ENCODE peak calls at places on chromosomes 6 and 20, in seven cellular contexts. One of them, this sample, is unnamed.

GRCh38 chr20:10780901-10781300 is 107.1 kb upstream of the JAG1 start:
- DNase-seq in fibroblast of mammary gland: no peak
- DNase-seq in A549: no peak
- DNase-seq in H1: no peak
- DNase-seq in lower leg skin: no peak
- DNase-seq in fibroblast of lung: no peak
- DNase-seq in ovary: no peak
- DNase-seq in this sample: no peak

GRCh38 chr20:59016795-59017492 is 2.3 kb upstream of the TUBB1 start:
- DNase-seq in lower leg skin: no peak
- DNase-seq in fibroblast of mammary gland: no peak
- DNase-seq in ovary: no peak
- DNase-seq in A549: no peak
- DNase-seq in H1: no peak
- DNase-seq in fibroblast of lung: no peak
- DNase-seq in this sample: no peak

GRCh38 chr6:111662794-111663231 is 57.1 kb upstream of the TRAF3IP2 start:
- DNase-seq in H1: no peak
- DNase-seq in A549: no peak
- DNase-seq in ovary: no peak
- DNase-seq in fibroblast of mammary gland: peak; percentile 38
- DNase-seq in fibroblast of lung: peak; percentile 48
- DNase-seq in lower leg skin: no peak
- DNase-seq in this sample: no peak

GRCh38 chr6:161162722-161163121 is 111.1 kb downstream of the AGPAT4 start:
- DNase-seq in lower leg skin: peak; percentile 70
- DNase-seq in fibroblast of lung: no peak
- DNase-seq in ovary: no peak
- DNase-seq in A549: no peak
- DNase-seq in fibroblast of mammary gland: no peak
- DNase-seq in H1: no peak
- DNase-seq in this sample: no peak

GRCh38 chr6:35165630-35166071 is 24.5 kb upstream of the TCP11 start:
- DNase-seq in ovary: no peak
- DNase-seq in H1: no peak
- DNase-seq in fibroblast of lung: no peak
- DNase-seq in fibroblast of mammary gland: peak; percentile 59
- DNase-seq in A549: peak; percentile 47
- DNase-seq in lower leg skin: no peak
- DNase-seq in this sample: no peak

GRCh38 chr6:39440039-39440426 is 117.5 kb upstream of the KCNK16 start:
- DNase-seq in lower leg skin: no peak
- DNase-seq in ovary: no peak
- DNase-seq in fibroblast of lung: no peak
- DNase-seq in A549: no peak
- DNase-seq in fibroblast of mammary gland: no peak
- DNase-seq in H1: no peak
- DNase-seq in this sample: no peak

GRCh38 chr20:46093531-46093930 is 3.8 kb upstream of the NCOA5 start:
- DNase-seq in fibroblast of mammary gland: peak; percentile 42
- DNase-seq in lower leg skin: no peak
- DNase-seq in fibroblast of lung: no peak
- DNase-seq in H1: no peak
- DNase-seq in ovary: no peak
- DNase-seq in A549: no peak
- DNase-seq in this sample: no peak

GRCh38 chr6:154951400-154952200 is 43.5 kb upstream of the TIAM2 start:
- DNase-seq in A549: no peak
- DNase-seq in fibroblast of lung: no peak
- DNase-seq in ovary: no peak
- DNase-seq in fibroblast of mammary gland: no peak
- DNase-seq in lower leg skin: no peak
- DNase-seq in H1: no peak
- DNase-seq in this sample: no peak

GRCh38 chr6:106748547-106749207 is 119.3 kb downstream of the QRSL1 start:
- DNase-seq in fibroblast of mammary gland: no peak
- DNase-seq in H1: peak; percentile 41
- DNase-seq in lower leg skin: no peak
- DNase-seq in A549: no peak
- DNase-seq in ovary: no peak
- DNase-seq in fibroblast of lung: no peak
- DNase-seq in this sample: no peak

GRCh38 chr6:116779569-116780164 is 14.1 kb upstream of the FAM162B start:
- DNase-seq in fibroblast of lung: peak; percentile 67
- DNase-seq in lower leg skin: no peak
- DNase-seq in fibroblast of mammary gland: peak; percentile 52
- DNase-seq in A549: peak; percentile 37
- DNase-seq in H1: no peak
- DNase-seq in ovary: no peak
- DNase-seq in this sample: no peak

GRCh38 chr6:31621991-31622390 is 1.5 kb downstream of the PRRC2A start:
- DNase-seq in H1: no peak
- DNase-seq in ovary: no peak
- DNase-seq in lower leg skin: no peak
- DNase-seq in fibroblast of mammary gland: no peak
- DNase-seq in A549: no peak
- DNase-seq in fibroblast of lung: no peak
- DNase-seq in this sample: no peak

GRCh38 chr20:561437-562231 is 18.0 kb upstream of the CSNK2A1 start:
- DNase-seq in fibroblast of lung: peak; percentile 65
- DNase-seq in fibroblast of mammary gland: peak; percentile 72
- DNase-seq in ovary: peak; percentile 57
- DNase-seq in H1: no peak
- DNase-seq in A549: peak; percentile 80
- DNase-seq in lower leg skin: peak; percentile 88
- DNase-seq in this sample: no peak

GRCh38 chr6:8383584-8383983 is 51.8 kb downstream of the SLC35B3 start:
- DNase-seq in fibroblast of mammary gland: no peak
- DNase-seq in lower leg skin: no peak
- DNase-seq in ovary: no peak
- DNase-seq in fibroblast of lung: no peak
- DNase-seq in A549: no peak
- DNase-seq in H1: peak; percentile 43
- DNase-seq in this sample: no peak

GRCh38 chr20:33909331-33909921 is 84.3 kb upstream of the RALY start:
- DNase-seq in fibroblast of mammary gland: peak; percentile 57
- DNase-seq in fibroblast of lung: peak; percentile 90
- DNase-seq in H1: no peak
- DNase-seq in ovary: no peak
- DNase-seq in lower leg skin: no peak
- DNase-seq in A549: peak; percentile 61
- DNase-seq in this sample: no peak

GRCh38 chr6:30881987-30882763 is 2.1 kb upstream of the DDR1 start:
- DNase-seq in H1: no peak
- DNase-seq in ovary: no peak
- DNase-seq in fibroblast of lung: peak; percentile 60
- DNase-seq in lower leg skin: peak; percentile 84
- DNase-seq in fibroblast of mammary gland: peak; percentile 36
- DNase-seq in A549: no peak
- DNase-seq in this sample: no peak

GRCh38 chr6:45450801-45451200 is 73.1 kb upstream of the SUPT3H start:
- DNase-seq in A549: no peak
- DNase-seq in fibroblast of mammary gland: no peak
- DNase-seq in lower leg skin: no peak
- DNase-seq in fibroblast of lung: no peak
- DNase-seq in ovary: no peak
- DNase-seq in H1: no peak
- DNase-seq in this sample: no peak

GRCh38 chr6:45447721-45448120 is 70.0 kb upstream of the SUPT3H start:
- DNase-seq in lower leg skin: no peak
- DNase-seq in fibroblast of lung: no peak
- DNase-seq in H1: no peak
- DNase-seq in ovary: no peak
- DNase-seq in A549: no peak
- DNase-seq in fibroblast of mammary gland: no peak
- DNase-seq in this sample: no peak

GRCh38 chr6:45450132-45450531 is 72.4 kb upstream of the SUPT3H start:
- DNase-seq in lower leg skin: no peak
- DNase-seq in A549: no peak
- DNase-seq in fibroblast of lung: no peak
- DNase-seq in H1: no peak
- DNase-seq in fibroblast of mammary gland: no peak
- DNase-seq in ovary: no peak
- DNase-seq in this sample: no peak

GRCh38 chr6:45447005-45447404 is 69.3 kb upstream of the SUPT3H start:
- DNase-seq in fibroblast of lung: no peak
- DNase-seq in H1: no peak
- DNase-seq in ovary: no peak
- DNase-seq in A549: no peak
- DNase-seq in lower leg skin: no peak
- DNase-seq in fibroblast of mammary gland: no peak
- DNase-seq in this sample: no peak

GRCh38 chr6:45448417-45449389 is 71.0 kb upstream of the SUPT3H start:
- DNase-seq in fibroblast of lung: no peak
- DNase-seq in A549: no peak
- DNase-seq in H1: no peak
- DNase-seq in lower leg skin: no peak
- DNase-seq in ovary: no peak
- DNase-seq in fibroblast of mammary gland: peak; percentile 43
- DNase-seq in this sample: no peak
- H3K4me3 ChIP-seq in fibroblast of lung: no peak overlapping the region
- H3K4me3 ChIP-seq in A549: no peak overlapping the region
- H3K4me3 ChIP-seq in H1: no peak overlapping the region
- H3K4me3 ChIP-seq in lower leg skin: no peak overlapping the region
- H3K4me3 ChIP-seq in ovary: no peak overlapping the region
- H3K4me3 ChIP-seq in fibroblast of mammary gland: no peak overlapping the region
- H3K4me3 ChIP-seq in this sample: no peak overlapping the region

GRCh38 chr20:4022386-4023350 is 7.3 kb upstream of the RNF24 start:
- DNase-seq in fibroblast of mammary gland: peak; percentile 70
- DNase-seq in fibroblast of lung: peak; percentile 50
- DNase-seq in H1: no peak
- DNase-seq in ovary: no peak
- DNase-seq in A549: no peak
- DNase-seq in lower leg skin: no peak
- DNase-seq in this sample: no peak
- H3K4me3 ChIP-seq in fibroblast of mammary gland: peak overlapping the region; percentile 2
- H3K4me3 ChIP-seq in fibroblast of lung: no peak overlapping the region
- H3K4me3 ChIP-seq in H1: no peak overlapping the region
- H3K4me3 ChIP-seq in ovary: no peak overlapping the region
- H3K4me3 ChIP-seq in A549: no peak overlapping the region
- H3K4me3 ChIP-seq in lower leg skin: no peak overlapping the region
- H3K4me3 ChIP-seq in this sample: no peak overlapping the region

GRCh38 chr20:35661013-35661412 is 3.7 kb downstream of the CPNE1 start:
- DNase-seq in A549: no peak
- DNase-seq in lower leg skin: no peak
- DNase-seq in fibroblast of mammary gland: no peak
- DNase-seq in H1: no peak
- DNase-seq in fibroblast of lung: no peak
- DNase-seq in ovary: no peak
- DNase-seq in this sample: no peak
- H3K4me3 ChIP-seq in A549: no peak overlapping the region
- H3K4me3 ChIP-seq in lower leg skin: no peak overlapping the region
- H3K4me3 ChIP-seq in fibroblast of mammary gland: no peak overlapping the region
- H3K4me3 ChIP-seq in H1: peak overlapping the region; percentile 92
- H3K4me3 ChIP-seq in fibroblast of lung: no peak overlapping the region
- H3K4me3 ChIP-seq in ovary: no peak overlapping the region
- H3K4me3 ChIP-seq in this sample: peak overlapping the region; percentile 6

DNA sequence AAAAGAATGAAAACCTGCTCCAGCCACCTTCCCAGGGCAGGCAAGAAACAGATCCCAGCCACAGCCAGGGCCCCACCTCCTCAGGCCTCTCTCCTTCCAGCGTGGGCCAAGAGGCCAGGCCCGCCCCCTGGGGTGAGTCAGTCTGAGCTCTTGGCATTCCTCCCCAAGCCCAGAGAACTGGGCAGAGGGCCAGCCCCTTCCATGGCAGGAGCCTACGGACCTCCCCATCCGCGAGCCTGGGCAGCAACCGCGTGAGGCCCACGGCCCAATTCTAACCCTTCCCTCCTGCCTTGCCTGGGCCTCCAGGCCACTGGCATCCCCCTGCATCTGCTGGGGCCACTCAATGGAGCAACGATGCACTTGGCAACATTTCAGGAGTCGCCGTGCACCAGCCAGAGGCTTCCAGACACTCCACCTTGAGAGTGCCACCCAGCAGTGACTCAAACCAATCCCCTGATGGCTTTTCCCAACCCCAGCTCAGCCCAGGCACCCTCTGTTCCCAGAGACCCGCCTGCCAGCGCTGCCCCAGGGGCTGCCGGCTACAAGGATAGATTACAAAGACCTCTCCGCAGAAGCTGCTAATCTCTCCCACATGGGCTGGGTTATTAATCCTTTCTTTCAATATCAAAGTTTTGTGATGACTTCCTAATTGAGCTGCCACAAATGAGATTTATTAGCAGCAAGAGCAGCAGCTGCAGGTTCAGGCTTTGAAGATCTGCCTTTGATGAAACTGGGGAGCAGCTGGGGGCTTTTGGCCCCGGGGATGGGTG is 85.8 kb downstream of the NFATC2 start:
- DNase-seq in lower leg skin: peak; percentile 99
- DNase-seq in fibroblast of lung: peak; percentile 97
- DNase-seq in H1: no peak
- DNase-seq in ovary: peak; percentile 99
- DNase-seq in A549: peak; percentile 96
- DNase-seq in fibroblast of mammary gland: peak; percentile 96
- DNase-seq in this sample: peak; percentile 83
- H3K4me3 ChIP-seq in lower leg skin: no peak overlapping the region
- H3K4me3 ChIP-seq in fibroblast of lung: no peak overlapping the region
- H3K4me3 ChIP-seq in H1: no peak overlapping the region
- H3K4me3 ChIP-seq in ovary: no peak overlapping the region
- H3K4me3 ChIP-seq in A549: peak overlapping the region; percentile 24
- H3K4me3 ChIP-seq in fibroblast of mammary gland: peak overlapping the region; percentile 20
- H3K4me3 ChIP-seq in this sample: peak overlapping the region; percentile 26

DNA sequence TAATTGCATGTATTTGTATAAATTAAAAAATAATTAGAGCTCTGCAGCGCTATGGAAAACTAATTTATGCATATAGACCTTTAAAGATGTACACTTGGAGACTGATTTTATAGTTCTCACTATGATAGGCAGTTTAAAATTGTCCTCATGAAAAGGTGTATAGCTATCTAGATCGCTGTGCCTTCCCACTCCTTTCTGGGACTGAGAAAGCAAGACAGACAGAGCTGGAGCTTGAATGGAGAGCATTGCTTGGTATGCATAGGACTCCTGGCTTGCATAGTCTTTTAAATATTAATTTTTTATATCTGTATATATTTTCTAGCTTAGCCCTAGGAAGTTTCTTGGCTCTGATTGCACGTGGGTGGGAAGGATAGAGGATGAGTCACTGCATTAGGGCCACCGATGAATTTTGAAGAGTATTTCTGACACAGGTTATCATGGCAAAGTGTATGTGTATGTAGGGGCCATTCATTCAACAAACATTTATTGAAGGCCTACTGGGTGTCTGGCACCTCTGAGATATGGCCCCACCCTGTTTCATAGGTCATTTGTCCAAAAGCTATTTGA is 150.0 kb upstream of the SPACA1 start:
- DNase-seq in fibroblast of lung: peak; percentile 17
- DNase-seq in A549: no peak
- DNase-seq in ovary: no peak
- DNase-seq in H1: no peak
- DNase-seq in fibroblast of mammary gland: peak; percentile 40
- DNase-seq in lower leg skin: no peak
- DNase-seq in this sample: no peak
- H3K4me3 ChIP-seq in fibroblast of lung: no peak overlapping the region
- H3K4me3 ChIP-seq in A549: no peak overlapping the region
- H3K4me3 ChIP-seq in ovary: no peak overlapping the region
- H3K4me3 ChIP-seq in H1: no peak overlapping the region
- H3K4me3 ChIP-seq in fibroblast of mammary gland: no peak overlapping the region
- H3K4me3 ChIP-seq in lower leg skin: no peak overlapping the region
- H3K4me3 ChIP-seq in this sample: no peak overlapping the region

This sample was measured in keratinocyte.